ENCODE peak calls at places on chromosomes 11 and 22, in six cellular contexts. One of them, this sample, is unnamed.

GRCh38 chr22:37337204-37337943 is 55.1 kb downstream of the CYTH4 start:
- DNase-seq in BJ: no peak
- DNase-seq in PC-3: peak
- DNase-seq in D721Med: no peak
- DNase-seq in tibial artery: no peak
- DNase-seq in psoas muscle: no peak
- DNase-seq in this sample: no peak

GRCh38 chr11:2077061-2077802 is 62.0 kb downstream of the IGF2 start:
- DNase-seq in BJ: peak
- DNase-seq in psoas muscle: no peak
- DNase-seq in tibial artery: no peak
- DNase-seq in PC-3: peak
- DNase-seq in D721Med: no peak
- DNase-seq in this sample: no peak

GRCh38 chr11:61110255-61111059 is 8.2 kb downstream of the CD5 start:
- DNase-seq in PC-3: no peak
- DNase-seq in psoas muscle: no peak
- DNase-seq in tibial artery: no peak
- DNase-seq in D721Med: no peak
- DNase-seq in BJ: no peak
- DNase-seq in this sample: no peak

GRCh38 chr11:56513280-56513679 is 22.1 kb upstream of the OR5M8 start:
- DNase-seq in D721Med: no peak
- DNase-seq in BJ: no peak
- DNase-seq in tibial artery: no peak
- DNase-seq in psoas muscle: no peak
- DNase-seq in PC-3: no peak
- DNase-seq in this sample: no peak

GRCh38 chr11:93196816-93197382 is 892 bp downstream of the SLC36A4 start:
- DNase-seq in D721Med: no peak
- DNase-seq in psoas muscle: no peak
- DNase-seq in tibial artery: no peak
- DNase-seq in BJ: no peak
- DNase-seq in PC-3: peak
- DNase-seq in this sample: no peak

GRCh38 chr11:11985016-11985715 is 23.3 kb downstream of the DKK3 start:
- DNase-seq in D721Med: no peak
- DNase-seq in tibial artery: no peak
- DNase-seq in BJ: peak
- DNase-seq in psoas muscle: no peak
- DNase-seq in PC-3: peak
- DNase-seq in this sample: no peak

GRCh38 chr11:10328314-10329090 is 23.6 kb downstream of the ADM start:
- DNase-seq in psoas muscle: no peak
- DNase-seq in tibial artery: no peak
- DNase-seq in PC-3: peak
- DNase-seq in D721Med: no peak
- DNase-seq in BJ: peak
- DNase-seq in this sample: no peak

GRCh38 chr11:39190751-39191150 is 2268.7 kb downstream of the LRRC4C start:
- DNase-seq in psoas muscle: no peak
- DNase-seq in PC-3: no peak
- DNase-seq in BJ: no peak
- DNase-seq in tibial artery: no peak
- DNase-seq in D721Med: no peak
- DNase-seq in this sample: no peak

GRCh38 chr22:41919357-41920224 is 4.7 kb upstream of the SHISA8 start:
- DNase-seq in psoas muscle: peak
- DNase-seq in BJ: no peak
- DNase-seq in tibial artery: no peak
- DNase-seq in D721Med: no peak
- DNase-seq in PC-3: no peak
- DNase-seq in this sample: no peak

GRCh38 chr11:126993599-126993998 is 7.0 kb downstream of the KIRREL3 start:
- DNase-seq in tibial artery: no peak
- DNase-seq in BJ: peak
- DNase-seq in psoas muscle: no peak
- DNase-seq in D721Med: no peak
- DNase-seq in PC-3: no peak
- DNase-seq in this sample: no peak

GRCh38 chr11:35750981-35751663 is 88.5 kb downstream of the TRIM44 start:
- DNase-seq in psoas muscle: no peak
- DNase-seq in BJ: no peak
- DNase-seq in tibial artery: no peak
- DNase-seq in PC-3: no peak
- DNase-seq in D721Med: no peak
- DNase-seq in this sample: no peak

GRCh38 chr11:12556788-12557384 is 117.3 kb upstream of the TEAD1 start:
- DNase-seq in PC-3: peak
- DNase-seq in D721Med: no peak
- DNase-seq in tibial artery: peak
- DNase-seq in psoas muscle: peak
- DNase-seq in BJ: peak
- DNase-seq in this sample: no peak

GRCh38 chr22:45785458-45785857 is 113.8 kb downstream of the ATXN10 start:
- DNase-seq in D721Med: no peak
- DNase-seq in psoas muscle: no peak
- DNase-seq in tibial artery: no peak
- DNase-seq in PC-3: peak
- DNase-seq in BJ: no peak
- DNase-seq in this sample: no peak

GRCh38 chr11:108496643-108497256 is 1.4 kb downstream of the POGLUT3 start:
- DNase-seq in tibial artery: no peak
- DNase-seq in D721Med: no peak
- DNase-seq in PC-3: peak
- DNase-seq in psoas muscle: no peak
- DNase-seq in BJ: no peak
- DNase-seq in this sample: no peak

GRCh38 chr11:28838741-28839140 is 730.6 kb downstream of the METTL15 start:
- DNase-seq in PC-3: no peak
- DNase-seq in D721Med: no peak
- DNase-seq in tibial artery: no peak
- DNase-seq in psoas muscle: no peak
- DNase-seq in BJ: peak
- DNase-seq in this sample: no peak

GRCh38 chr11:118883368-118884071 is at the start of gene CXCR5:
- DNase-seq in PC-3: no peak
- DNase-seq in psoas muscle: no peak
- DNase-seq in BJ: no peak
- DNase-seq in D721Med: no peak
- DNase-seq in tibial artery: no peak
- DNase-seq in this sample: no peak

GRCh38 chr22:26894766-26895485 is 237.5 kb downstream of the MIAT start:
- DNase-seq in tibial artery: peak
- DNase-seq in BJ: peak
- DNase-seq in PC-3: peak
- DNase-seq in D721Med: no peak
- DNase-seq in psoas muscle: no peak
- DNase-seq in this sample: no peak

DNA sequence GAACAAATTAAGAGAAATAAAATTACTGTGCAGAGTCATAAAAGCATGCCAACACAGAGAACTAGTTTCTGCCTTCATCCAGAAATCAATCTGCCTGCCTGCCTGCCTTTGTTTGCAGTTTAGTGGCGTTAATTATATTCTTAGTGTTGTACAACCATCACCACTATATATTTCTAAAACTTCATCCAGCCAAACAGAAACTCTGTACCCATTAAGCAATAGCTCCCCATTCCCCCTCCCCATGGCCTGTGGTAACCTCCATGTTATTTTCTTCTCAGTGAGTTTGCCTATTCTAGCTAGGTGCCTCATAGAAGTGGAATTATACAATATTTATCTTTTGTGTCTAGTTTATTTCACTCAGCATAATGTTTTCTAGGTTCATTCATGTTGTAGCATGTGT is 183.2 kb upstream of the TBCEL start:
- DNase-seq in PC-3: no peak
- DNase-seq in BJ: no peak
- DNase-seq in tibial artery: no peak
- DNase-seq in D721Med: no peak
- DNase-seq in psoas muscle: no peak
- DNase-seq in this sample: no peak
- TF ChIP-seq CTCF in PC-3: no peak
- TF ChIP-seq CTCF in BJ: no peak
- TF ChIP-seq CTCF in tibial artery: no peak
- TF ChIP-seq CTCF in D721Med: no peak
- TF ChIP-seq CTCF in psoas muscle: no peak
- TF ChIP-seq CTCF in this sample: no peak

GRCh38 chr11:134389464-134390180 is 22.4 kb downstream of the B3GAT1 start:
- DNase-seq in BJ: no peak
- DNase-seq in tibial artery: no peak
- DNase-seq in D721Med: no peak
- DNase-seq in PC-3: no peak
- DNase-seq in psoas muscle: no peak
- DNase-seq in this sample: no peak
- TF ChIP-seq CTCF in BJ: no peak
- TF ChIP-seq CTCF in tibial artery: no peak
- TF ChIP-seq CTCF in D721Med: no peak
- TF ChIP-seq CTCF in PC-3: no peak
- TF ChIP-seq CTCF in psoas muscle: no peak
- TF ChIP-seq CTCF in this sample: no peak

DNA sequence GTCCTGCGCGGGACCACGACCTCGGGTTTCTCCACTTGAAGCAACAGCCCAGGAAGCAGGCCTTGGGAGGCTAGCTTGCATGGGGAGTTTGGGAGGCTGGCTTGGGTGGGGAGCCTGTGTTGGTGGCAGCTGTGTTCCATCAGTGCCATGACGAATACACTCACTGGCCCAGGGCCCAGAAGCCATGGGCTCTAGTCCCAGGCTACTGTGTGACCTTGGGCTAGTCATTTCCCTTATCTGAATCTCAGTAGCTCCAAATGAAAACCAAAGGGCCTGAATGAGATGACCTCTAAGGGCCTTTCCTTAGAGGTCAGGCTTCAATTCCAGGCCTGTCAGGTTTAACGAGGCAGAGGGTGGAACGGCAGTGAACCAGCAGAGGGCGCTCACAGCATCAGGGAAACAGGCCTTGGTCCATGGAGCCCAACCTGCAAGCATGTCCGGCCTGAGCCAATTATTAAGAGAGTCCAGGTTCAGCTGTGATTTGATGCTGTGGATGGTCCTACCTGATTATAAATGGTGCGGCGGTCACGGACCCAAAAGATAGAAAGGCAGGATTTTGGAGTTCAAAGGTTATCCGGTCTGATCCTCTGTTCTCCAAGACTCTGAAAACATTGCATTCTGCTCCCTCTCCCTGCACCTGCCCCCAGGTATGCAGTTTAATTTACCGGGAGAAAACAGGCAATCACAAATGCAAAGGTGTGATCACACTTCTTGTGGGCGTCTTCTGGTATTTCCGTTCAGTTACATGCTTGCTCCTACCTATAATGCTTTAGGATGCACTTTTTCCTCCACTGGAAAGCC is 15.9 kb downstream of the PTPN5 start:
- DNase-seq in D721Med: peak
- DNase-seq in tibial artery: no peak
- DNase-seq in BJ: no peak
- DNase-seq in PC-3: peak
- DNase-seq in psoas muscle: peak
- DNase-seq in this sample: no peak
- TF ChIP-seq CTCF in D721Med: peak
- TF ChIP-seq CTCF in tibial artery: peak
- TF ChIP-seq CTCF in BJ: peak
- TF ChIP-seq CTCF in PC-3: peak
- TF ChIP-seq CTCF in psoas muscle: peak
- TF ChIP-seq CTCF in this sample: peak

GRCh38 chr11:47257518-47258316 is at the start of gene NR1H3:
- DNase-seq in D721Med: no peak
- DNase-seq in tibial artery: peak
- DNase-seq in PC-3: peak
- DNase-seq in BJ: no peak
- DNase-seq in psoas muscle: peak
- DNase-seq in this sample: peak
- TF ChIP-seq CTCF in D721Med: peak
- TF ChIP-seq CTCF in tibial artery: peak
- TF ChIP-seq CTCF in PC-3: peak
- TF ChIP-seq CTCF in BJ: peak
- TF ChIP-seq CTCF in psoas muscle: peak
- TF ChIP-seq CTCF in this sample: peak

GRCh38 chr11:131760191-131760951 is 390.0 kb downstream of the NTM start:
- DNase-seq in BJ: peak
- DNase-seq in psoas muscle: no peak
- DNase-seq in tibial artery: no peak
- DNase-seq in D721Med: no peak
- DNase-seq in PC-3: no peak
- DNase-seq in this sample: peak
- TF ChIP-seq CTCF in BJ: no peak
- TF ChIP-seq CTCF in psoas muscle: no peak
- TF ChIP-seq CTCF in tibial artery: no peak
- TF ChIP-seq CTCF in D721Med: no peak
- TF ChIP-seq CTCF in PC-3: no peak
- TF ChIP-seq CTCF in this sample: no peak

GRCh38 chr11:469684-470667 is 19.9 kb downstream of the PTDSS2 start:
- DNase-seq in tibial artery: peak
- DNase-seq in BJ: no peak
- DNase-seq in PC-3: peak
- DNase-seq in psoas muscle: peak
- DNase-seq in D721Med: no peak
- DNase-seq in this sample: peak
- TF ChIP-seq CTCF in tibial artery: peak
- TF ChIP-seq CTCF in BJ: peak
- TF ChIP-seq CTCF in PC-3: peak
- TF ChIP-seq CTCF in psoas muscle: no peak
- TF ChIP-seq CTCF in D721Med: no peak
- TF ChIP-seq CTCF in this sample: no peak